ENCODE peak calls at places on chromosomes 4 and X, in four cellular contexts. Z is AG04449, E is tibial nerve, X is MCF 10A. Y is an unnamed sample.

GRCh38 chr4:81631958-81632439 is 160.3 kb upstream of the RASGEF1B start:
- DNase-seq in Z (no peak), E (no peak), X (peak), Y (peak)

GRCh38 chrX:101163166-101163565 is 56.4 kb upstream of the DRP2 start:
- DNase-seq in Z (no peak), E (no peak), X (no peak), Y (no peak)

GRCh38 chrX:72100824-72101351 is 30.8 kb downstream of the RTL5 start:
- DNase-seq in Z (no peak), E (no peak), X (peak), Y (no peak)

GRCh38 chr4:97984545-97985131 is 158.6 kb downstream of the STPG2 start:
- DNase-seq in Z (no peak), E (no peak), X (peak), Y (no peak)

GRCh38 chr4:173281001-173281400 is 53.2 kb downstream of the HMGB2 start:
- DNase-seq in Z (no peak), E (no peak), X (no peak), Y (no peak)

GRCh38 chr4:6208416-6208815 is 8.1 kb upstream of the JAKMIP1 start:
- DNase-seq in Z (no peak), E (no peak), X (no peak), Y (no peak)

GRCh38 chrX:145773006-145773405 is 44.6 kb upstream of the SLITRK2 start:
- DNase-seq in Z (no peak), E (no peak), X (no peak), Y (no peak)

GRCh38 chr4:16626945-16627344 is 271.5 kb downstream of the LDB2 start:
- DNase-seq in Z (peak), E (peak), X (peak), Y (peak)

GRCh38 chrX:47247206-47247998 is 14.6 kb downstream of the USP11 start:
- DNase-seq in Z (no peak), E (no peak), X (no peak), Y (no peak)

GRCh38 chrX:12955882-12956703 is 18.8 kb upstream of the TMSB4X start:
- DNase-seq in Z (peak), E (no peak), X (peak), Y (no peak)

GRCh38 chrX:116317409-116317808 is 119.0 kb upstream of the SLC6A14 start:
- DNase-seq in Z (no peak), E (no peak), X (peak), Y (no peak)

GRCh38 chr4:575281-576141 is 584 bp downstream of the TMEM271 start:
- DNase-seq in Z (no peak), E (no peak), X (no peak), Y (no peak)

GRCh38 chr4:122378711-122379110 is at the start of gene ADAD1:
- DNase-seq in Z (no peak), E (no peak), X (no peak), Y (no peak)

GRCh38 chr4:97867557-97868091 is 275.7 kb downstream of the STPG2 start:
- DNase-seq in Z (no peak), E (no peak), X (peak), Y (no peak)

GRCh38 chr4:1766336-1767057 is 26.6 kb upstream of the FGFR3 start:
- DNase-seq in Z (no peak), E (no peak), X (no peak), Y (no peak)

GRCh38 chr4:41505161-41505653 is 32.8 kb upstream of the LIMCH1 start:
- DNase-seq in Z (no peak), E (no peak), X (peak), Y (no peak)

GRCh38 chr4:1753256-1753655 is 31.9 kb downstream of the TACC3 start:
- DNase-seq in Z (no peak), E (no peak), X (no peak), Y (no peak)

GRCh38 chr4:113383111-113383785 is 333.8 kb downstream of the ANK2 start:
- DNase-seq in Z (no peak), E (no peak), X (peak), Y (peak)

GRCh38 chr4:64157397-64157796 is 251.9 kb downstream of the TECRL start:
- DNase-seq in Z (no peak), E (no peak), X (no peak), Y (no peak)

GRCh38 chrX:153469811-153470410 is 465 bp downstream of the HAUS7 start:
- DNase-seq in Z (no peak), E (no peak), X (peak), Y (no peak)

GRCh38 chrX:150649096-150649870 is 43.9 kb upstream of the MTMR1 start:
- DNase-seq in Z (peak), E (no peak), X (no peak), Y (peak)

GRCh38 chrX:1417921-1418875 is 26.3 kb upstream of the SLC25A6 start:
- DNase-seq in Z (no peak), E (no peak), X (no peak), Y (no peak)

GRCh38 chrX:26375346-26375745 is 159.4 kb downstream of the MAGEB5 start:
- DNase-seq in Z (no peak), E (no peak), X (no peak), Y (no peak)

GRCh38 chrX:46637937-46638336 is 64.4 kb downstream of the CHST7 start:
- DNase-seq in Z (no peak), E (no peak), X (no peak), Y (no peak)

GRCh38 chr4:180827193-180827592 is 1416.0 kb upstream of the TENM3 start:
- DNase-seq in Z (no peak), E (no peak), X (peak), Y (no peak)

DNA sequence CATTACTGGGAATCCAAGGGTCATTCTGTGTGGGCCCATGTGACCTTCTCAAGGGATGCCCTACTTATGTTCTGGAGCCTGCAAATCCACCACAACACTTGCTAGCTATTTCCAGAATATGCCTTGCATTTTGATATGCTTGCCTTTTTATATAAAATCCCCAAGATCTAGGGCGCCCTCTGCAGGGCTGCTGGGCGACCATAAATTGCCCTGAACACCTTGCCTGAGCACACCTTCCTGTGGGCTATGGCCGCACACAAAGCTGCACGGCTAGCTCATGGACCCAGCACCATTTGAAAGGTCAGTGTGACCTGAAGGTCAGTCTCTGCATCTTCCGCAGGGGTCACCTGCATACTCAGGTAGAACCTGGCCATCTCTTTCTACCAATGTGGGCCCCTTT is 311.7 kb downstream of the NLGN4X start:
- DNase-seq in Z (no peak), E (no peak), X (no peak), Y (no peak)
- TF ChIP-seq CTCF in Z (no peak), E (no peak), X (no peak), Y (no peak)

GRCh38 chr4:106507440-106507839 is 138.9 kb upstream of the GIMD1 start:
- DNase-seq in Z (no peak), E (no peak), X (no peak), Y (no peak)

GRCh38 chr4:106497271-106497670 is 128.7 kb upstream of the GIMD1 start:
- DNase-seq in Z (no peak), E (no peak), X (no peak), Y (no peak)

GRCh38 chr4:106502106-106502699 is 133.6 kb upstream of the GIMD1 start:
- DNase-seq in Z (no peak), E (peak), X (peak), Y (no peak)
- TF ChIP-seq CTCF in Z (peak), E (peak), X (peak), Y (peak)

GRCh38 chr4:55435136-55435535 is 39.4 kb downstream of the TMEM165 start:
- DNase-seq in Z (no peak), E (no peak), X (peak), Y (no peak)
- TF ChIP-seq CTCF in Z (peak), E (no peak), X (peak), Y (peak)

DNA sequence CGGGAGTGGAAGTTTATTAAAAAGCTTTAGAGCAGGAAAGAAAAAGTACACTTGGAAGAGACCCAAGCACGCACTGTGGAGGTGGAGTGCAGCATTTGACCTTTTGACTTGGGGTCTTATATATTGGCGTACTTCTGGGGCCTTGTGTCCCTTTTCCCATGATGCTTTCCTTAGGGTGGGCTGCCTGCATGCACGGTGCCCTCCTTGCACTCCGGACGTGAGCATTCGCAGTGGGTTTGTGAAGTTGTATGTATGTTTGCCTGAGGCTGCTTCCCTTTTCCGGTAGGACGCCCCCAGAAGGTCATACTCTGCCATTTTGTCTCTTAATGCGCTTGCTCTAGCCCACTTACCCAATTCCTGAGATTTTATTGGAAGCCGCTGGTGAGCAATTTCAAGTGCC is 39.6 kb downstream of the TRMT44 start:
- DNase-seq in Z (no peak), E (no peak), X (no peak), Y (no peak)
- TF ChIP-seq CTCF in Z (no peak), E (no peak), X (no peak), Y (no peak)

DNA sequence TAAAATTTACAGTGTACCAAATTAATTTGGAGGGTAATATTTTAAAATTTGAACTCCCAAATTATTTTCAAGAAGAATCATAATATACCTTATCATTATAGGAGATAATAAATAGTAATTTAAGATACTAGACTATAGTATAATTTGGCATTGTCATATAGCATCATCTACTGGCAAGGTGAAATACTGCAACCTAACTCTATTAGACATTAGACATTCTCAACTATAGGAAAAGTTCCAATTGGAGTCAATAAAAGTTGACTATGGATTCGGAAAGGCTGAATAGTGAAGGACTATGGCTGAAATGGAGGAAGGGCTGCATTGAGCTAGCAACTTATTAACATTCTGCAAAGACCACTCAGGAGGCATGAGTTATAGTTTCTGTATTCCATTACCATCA is 113.0 kb downstream of the PRDM5 start:
- DNase-seq in Z (no peak), E (no peak), X (no peak), Y (no peak)
- TF ChIP-seq CTCF in Z (no peak), E (no peak), X (peak), Y (no peak)

Y was measured in BJ.